ENCODE peak calls at places on chromosome X, in five cellular contexts. R, B, O, U and H are unnamed samples.

GRCh38 chrX:74346124-74346523 is 42.1 kb downstream of the ZCCHC13 start:
- DNase-seq in O (no peak), R (no peak), U (no peak), B (no peak), H (no peak)

GRCh38 chrX:96004386-96004785 is 680.3 kb upstream of the DIAPH2 start:
- DNase-seq in U (peak; percentile 4), R (no peak), B (no peak), O (no peak), H (no peak)

GRCh38 chrX:12138366-12139313 is at the start of gene FRMPD4:
- DNase-seq in R (no peak), O (peak; percentile 3), U (no peak), B (no peak), H (no peak)

GRCh38 chrX:19673334-19674040 is 158.2 kb upstream of the MAP3K15 start:
- DNase-seq in R (peak; percentile 76), O (peak; percentile 64), U (peak; percentile 84), B (no peak), H (peak; percentile 74)

GRCh38 chrX:121869876-121870477 is 822.6 kb downstream of the GLUD2 start:
- DNase-seq in O (no peak), U (no peak), B (no peak), R (no peak), H (no peak)

GRCh38 chrX:101395789-101396188 is 5.0 kb downstream of the RPL36A start:
- DNase-seq in U (peak; percentile 23), B (no peak), R (no peak), O (no peak), H (no peak)

GRCh38 chrX:68186552-68187262 is 246.6 kb downstream of the OPHN1 start:
- DNase-seq in U (no peak), R (no peak), B (no peak), O (no peak), H (no peak)

GRCh38 chrX:23720117-23720677 is 22.9 kb downstream of the ACOT9 start:
- DNase-seq in R (no peak), B (no peak), U (peak; percentile 40), O (no peak), H (no peak)

GRCh38 chrX:129798888-129799287 is 19.1 kb downstream of the SASH3 start:
- DNase-seq in B (no peak), U (no peak), O (no peak), R (no peak), H (no peak)
- H3K36me3 ChIP-seq in B (peaks cover 4% of the 10 kb centered on the region), U (no peaks in the 10 kb centered on the region), O (no peaks in the 10 kb centered on the region), R (no peaks in the 10 kb centered on the region), H (no peaks in the 10 kb centered on the region)

GRCh38 chrX:56033495-56034180 is 198.5 kb upstream of the KLF8 start:
- DNase-seq in U (no peak), R (no peak), B (no peak), O (no peak), H (no peak)
- H3K36me3 ChIP-seq in U (no peaks in the 10 kb centered on the region), R (no peaks in the 10 kb centered on the region), B (no peaks in the 10 kb centered on the region), O (no peaks in the 10 kb centered on the region), H (no peaks in the 10 kb centered on the region)

GRCh38 chrX:153958605-153959004 is 13.0 kb downstream of the HCFC1 start:
- DNase-seq in R (no peak), O (no peak), B (no peak), U (no peak), H (no peak)
- H3K36me3 ChIP-seq in R (no peaks in the 10 kb centered on the region), O (peaks cover 96% of the 10 kb centered on the region), B (peaks cover 97% of the 10 kb centered on the region), U (peaks cover 95% of the 10 kb centered on the region), H (no peaks in the 10 kb centered on the region)

DNA sequence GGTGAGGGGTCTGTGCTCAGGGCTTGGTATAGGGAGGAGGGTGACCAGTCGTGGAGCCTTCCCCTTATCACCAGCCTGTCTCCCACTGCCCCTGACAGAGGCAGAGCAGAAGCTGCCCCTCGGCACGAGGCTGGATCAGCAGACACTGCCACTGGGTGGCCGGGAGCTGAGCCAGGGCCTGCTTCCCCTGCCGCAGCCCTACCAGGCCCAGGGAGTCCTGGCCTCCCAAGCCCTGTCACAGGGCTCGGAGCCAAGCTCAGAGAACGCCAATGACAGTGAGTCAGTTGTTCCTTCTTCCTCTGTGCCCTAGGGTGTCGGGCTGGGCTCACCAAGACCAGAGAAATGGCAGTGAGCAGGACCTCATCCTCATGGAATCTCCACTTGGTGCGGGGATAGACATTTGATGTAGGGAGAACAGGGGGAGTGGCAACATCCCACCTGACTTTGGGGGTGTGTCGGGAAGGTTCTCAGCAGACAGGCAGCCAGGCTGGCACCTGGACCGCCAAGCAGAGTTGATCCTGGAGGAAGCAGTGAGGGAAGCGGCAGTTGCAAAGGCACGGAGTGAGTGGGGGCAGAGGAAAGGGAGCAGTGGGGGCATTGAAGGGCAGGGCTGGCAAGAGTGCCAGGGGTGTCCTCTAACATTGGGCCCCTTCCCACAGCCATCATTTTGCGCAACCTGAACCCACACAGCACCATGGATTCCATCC is 14.3 kb upstream of the UBA1 start:
- DNase-seq in O (peak; percentile 48), R (no peak), U (no peak), B (no peak), H (no peak)
- H3K36me3 ChIP-seq in O (peaks cover 91% of the 10 kb centered on the region), R (no peaks in the 10 kb centered on the region), U (peaks cover 48% of the 10 kb centered on the region), B (peaks cover 92% of the 10 kb centered on the region), H (no peaks in the 10 kb centered on the region)

DNA sequence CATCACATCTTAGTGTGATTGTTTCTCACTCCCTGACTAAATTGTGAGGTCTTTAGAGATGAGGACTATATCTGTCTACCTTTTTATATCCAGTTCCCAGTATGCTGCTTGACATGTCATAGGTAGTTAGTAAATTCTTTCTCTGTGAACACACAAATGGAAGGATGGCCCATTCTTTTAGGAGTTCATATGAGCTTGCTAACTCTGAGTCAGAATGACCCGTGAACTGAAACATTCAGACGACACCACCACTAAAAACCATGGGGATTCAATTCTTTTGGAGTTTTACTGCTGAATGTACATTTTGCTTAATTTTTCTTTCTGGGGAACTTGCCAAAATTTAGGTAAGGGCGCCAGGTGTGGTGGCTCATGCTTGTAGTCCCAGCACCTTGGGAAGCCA is 13.9 kb downstream of the OFD1 start:
- DNase-seq in R (no peak), U (no peak), O (no peak), B (no peak), H (no peak)
- H3K36me3 ChIP-seq in R (no peaks in the 10 kb centered on the region), U (peaks cover 9% of the 10 kb centered on the region), O (peaks cover 27% of the 10 kb centered on the region), B (peaks cover 32% of the 10 kb centered on the region), H (no peaks in the 10 kb centered on the region)

GRCh38 chrX:31201503-31201902 is 129.7 kb upstream of the FTHL17 start:
- DNase-seq in B (no peak), U (no peak), R (no peak), O (no peak), H (no peak)

GRCh38 chrX:31199770-31200114 is 127.9 kb upstream of the FTHL17 start:
- DNase-seq in U (no peak), O (no peak), B (no peak), R (no peak), H (no peak)

GRCh38 chrX:31199051-31199769 is 127.4 kb upstream of the FTHL17 start:
- DNase-seq in R (no peak), B (no peak), O (no peak), U (peak; percentile 19), H (no peak)

DNA sequence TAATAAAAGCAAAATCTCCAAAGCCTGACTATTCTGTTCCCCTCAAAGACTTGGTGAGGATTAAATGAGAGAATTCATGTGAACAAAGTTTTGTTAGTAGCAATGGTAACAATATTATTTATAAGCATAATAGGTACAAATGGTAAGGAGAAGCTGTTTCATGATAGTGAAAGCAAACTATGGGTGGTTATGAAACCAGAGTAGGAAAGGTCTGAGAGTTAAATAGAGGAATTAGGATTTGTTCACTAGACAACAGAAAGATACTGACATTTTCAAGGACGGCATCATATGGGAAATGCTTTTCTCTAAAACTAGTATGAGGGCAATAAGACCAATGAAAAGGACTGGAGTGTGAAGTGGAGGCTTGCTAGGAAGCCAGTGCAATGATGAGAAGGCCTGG is 128.6 kb upstream of the FTHL17 start:
- DNase-seq in B (no peak), U (no peak), O (no peak), R (no peak), H (no peak)
- H3K36me3 ChIP-seq in B (no peaks in the 10 kb centered on the region), U (no peaks in the 10 kb centered on the region), O (peaks cover 46% of the 10 kb centered on the region), R (no peaks in the 10 kb centered on the region), H (no peaks in the 10 kb centered on the region)